ENCODE peak calls at places on chromosome 2, in six cellular contexts. X, L, P, O, C and Y are unnamed samples.

GRCh38 chr2:216666461-216667233 is 28.7 kb downstream of the IGFBP5 start:
- DNase-seq in X (peak), L (peak), P (peak), O (peak), C (peak), Y (peak)

GRCh38 chr2:8543412-8544167 is 138.3 kb upstream of the ID2 start:
- DNase-seq in X (peak), L (peak), P (peak), O (no peak), C (no peak), Y (peak)

GRCh38 chr2:129439686-129440302 is 539.7 kb upstream of the RAB6C start:
- DNase-seq in X (no peak), L (no peak), P (no peak), O (no peak), C (no peak), Y (no peak)

GRCh38 chr2:186183406-186183805 is 302.7 kb upstream of the ZC3H15 start:
- DNase-seq in X (no peak), L (no peak), P (no peak), O (no peak), C (no peak), Y (no peak)

GRCh38 chr2:216181953-216182352 is 72.8 kb downstream of the XRCC5 start:
- DNase-seq in X (no peak), L (no peak), P (no peak), O (no peak), C (no peak), Y (no peak)

GRCh38 chr2:152407204-152407721 is 72.3 kb downstream of the FMNL2 start:
- DNase-seq in X (peak), L (peak), P (no peak), O (peak), C (no peak), Y (peak)

GRCh38 chr2:17643031-17643615 is 102.6 kb downstream of the VSNL1 start:
- DNase-seq in X (peak), L (no peak), P (no peak), O (no peak), C (no peak), Y (peak)

GRCh38 chr2:174760845-174761473 is 3.3 kb downstream of the CHRNA1 start:
- DNase-seq in X (no peak), L (no peak), P (no peak), O (no peak), C (no peak), Y (no peak)

GRCh38 chr2:76478636-76479035 is 767.9 kb upstream of the GCFC2 start:
- DNase-seq in X (no peak), L (no peak), P (no peak), O (no peak), C (peak), Y (no peak)

GRCh38 chr2:151678849-151679248 is 55.4 kb downstream of the NEB start:
- DNase-seq in X (no peak), L (no peak), P (no peak), O (no peak), C (no peak), Y (no peak)

GRCh38 chr2:173148520-173148919 is 72.9 kb downstream of the MAP3K20 start:
- DNase-seq in X (peak), L (no peak), P (no peak), O (no peak), C (no peak), Y (no peak)

GRCh38 chr2:9950521-9951271 is 797 bp upstream of the GRHL1 start:
- DNase-seq in X (peak), L (peak), P (peak), O (no peak), C (no peak), Y (peak)

GRCh38 chr2:64056021-64056420 is 36.8 kb upstream of the VPS54 start:
- DNase-seq in X (peak), L (no peak), P (no peak), O (no peak), C (no peak), Y (no peak)

GRCh38 chr2:160332318-160332717 is 132.2 kb upstream of the ITGB6 start:
- DNase-seq in X (peak), L (peak), P (no peak), O (no peak), C (no peak), Y (no peak)

GRCh38 chr2:168849610-168850009 is 40.6 kb downstream of the SPC25 start:
- DNase-seq in X (peak), L (no peak), P (no peak), O (no peak), C (peak), Y (no peak)

GRCh38 chr2:97784953-97785352 is 71.6 kb downstream of the ZAP70 start:
- DNase-seq in X (no peak), L (no peak), P (no peak), O (no peak), C (no peak), Y (no peak)

GRCh38 chr2:218745160-218745558 is 34.5 kb downstream of the TTLL4 start:
- DNase-seq in X (no peak), L (no peak), P (no peak), O (no peak), C (no peak), Y (no peak)

GRCh38 chr2:30403592-30404353 is 43.3 kb upstream of the LCLAT1 start:
- DNase-seq in X (no peak), L (no peak), P (no peak), O (no peak), C (no peak), Y (no peak)

GRCh38 chr2:159792036-159792435 is 6.0 kb downstream of the CD302 start:
- DNase-seq in X (no peak), L (no peak), P (no peak), O (no peak), C (no peak), Y (no peak)

GRCh38 chr2:194672994-194673393 is 984.0 kb upstream of the SLC39A10 start:
- DNase-seq in X (no peak), L (no peak), P (no peak), O (no peak), C (no peak), Y (no peak)

GRCh38 chr2:237868631-237869356 is 9.4 kb downstream of the RAMP1 start:
- DNase-seq in X (no peak), L (no peak), P (no peak), O (no peak), C (no peak), Y (peak)

GRCh38 chr2:5373200-5373599 is 319.0 kb upstream of the SOX11 start:
- DNase-seq in X (peak), L (no peak), P (no peak), O (no peak), C (no peak), Y (no peak)

GRCh38 chr2:223235986-223236385 is 184.0 kb downstream of the KCNE4 start:
- DNase-seq in X (no peak), L (no peak), P (no peak), O (no peak), C (no peak), Y (no peak)